ENCODE peak calls at places on chromosome 15, in five cellular contexts. P is psoas muscle, H is left ventricle myocardium inferior, E is mammary epithelial cell, T is brain microvascular endothelial cell. G is an unnamed sample.
A peak's percentile ranks its signal among the peaks of the same experiment; 100 is the strongest.

GRCh38 chr15:89912674-89913396 is at the start of gene ARPIN:
- DNase-seq in P (peak; percentile 64), H (peak; percentile 68), E (peak; percentile 30), T (peak; percentile 20), G (peak; percentile 27)

GRCh38 chr15:55775316-55775715 is 32.4 kb upstream of the PRTG start:
- DNase-seq in P (no peak), H (no peak), E (peak; percentile 67), T (no peak), G (peak; percentile 48)

GRCh38 chr15:25182098-25182478 is 227.3 kb downstream of the SNRPN start:
- DNase-seq in P (peak; percentile 1), H (peak; percentile 3), E (no peak), T (no peak), G (no peak)

GRCh38 chr15:66982250-66982649 is 83.2 kb upstream of the SMAD3 start:
- DNase-seq in P (no peak), H (no peak), E (no peak), T (no peak), G (no peak)

GRCh38 chr15:94582368-94582767 is 351.0 kb downstream of the MCTP2 start:
- DNase-seq in P (no peak), H (no peak), E (peak; percentile 6), T (no peak), G (no peak)

GRCh38 chr15:59941612-59942011 is 62.5 kb upstream of the FOXB1 start:
- DNase-seq in P (no peak), H (no peak), E (no peak), T (no peak), G (no peak)

GRCh38 chr15:80152896-80153876 is at the start of gene FAH:
- DNase-seq in P (no peak), H (no peak), E (peak; percentile 63), T (peak; percentile 23), G (peak; percentile 46)

GRCh38 chr15:82995938-82996337 is 9.9 kb downstream of the RAMAC start:
- DNase-seq in P (no peak), H (no peak), E (no peak), T (no peak), G (no peak)

GRCh38 chr15:81859737-81860516 is 185.9 kb downstream of the MEX3B start:
- DNase-seq in P (no peak), H (no peak), E (no peak), T (no peak), G (no peak)

GRCh38 chr15:68187559-68187958 is 17.6 kb downstream of the CALML4 start:
- DNase-seq in P (no peak), H (peak; percentile 50), E (peak; percentile 41), T (peak; percentile 68), G (peak; percentile 83)

GRCh38 chr15:60585743-60586708 is 107.1 kb upstream of the ICE2 start:
- DNase-seq in P (no peak), H (no peak), E (peak; percentile 49), T (peak; percentile 63), G (peak; percentile 51)

GRCh38 chr15:69723404-69724097 is 270.9 kb downstream of the RPLP1 start:
- DNase-seq in P (peak; percentile 32), H (peak; percentile 25), E (no peak), T (no peak), G (no peak)

GRCh38 chr15:76553102-76553501 is 216.5 kb downstream of the ISL2 start:
- DNase-seq in P (no peak), H (no peak), E (no peak), T (no peak), G (no peak)

GRCh38 chr15:38367476-38367875 is 86.5 kb upstream of the FAM98B start:
- DNase-seq in P (no peak), H (no peak), E (no peak), T (no peak), G (peak; percentile 13)

GRCh38 chr15:74320358-74321247 is 46.8 kb downstream of the CYP11A1 start:
- DNase-seq in P (peak; percentile 72), H (peak; percentile 61), E (peak; percentile 19), T (peak; percentile 54), G (no peak)

GRCh38 chr15:39273805-39274411 is 307.0 kb upstream of the THBS1 start:
- DNase-seq in P (no peak), H (no peak), E (no peak), T (no peak), G (peak; percentile 19)

GRCh38 chr15:64568765-64569164 is 108.4 kb downstream of the ZNF609 start:
- DNase-seq in P (no peak), H (no peak), E (no peak), T (no peak), G (no peak)

GRCh38 chr15:93861413-93861812 is 369.9 kb upstream of the MCTP2 start:
- DNase-seq in P (no peak), H (no peak), E (no peak), T (peak; percentile 18), G (peak; percentile 16)

GRCh38 chr15:63554337-63554927 is 42.8 kb upstream of the FBXL22 start:
- DNase-seq in P (no peak), H (no peak), E (no peak), T (no peak), G (no peak)

GRCh38 chr15:92020765-92021164 is 167.3 kb downstream of the SLCO3A1 start:
- DNase-seq in P (no peak), H (no peak), E (peak; percentile 46), T (no peak), G (no peak)

GRCh38 chr15:29097971-29098370 is 171.7 kb downstream of the NSMCE3 start:
- DNase-seq in P (no peak), H (no peak), E (no peak), T (no peak), G (no peak)

GRCh38 chr15:66766282-66767228 is 64.5 kb downstream of the SMAD6 start:
- DNase-seq in P (no peak), H (no peak), E (peak; percentile 56), T (peak; percentile 38), G (peak; percentile 80)

GRCh38 chr15:57922780-57923179 is 142.7 kb downstream of the ALDH1A2 start:
- DNase-seq in P (peak; percentile 37), H (peak; percentile 81), E (peak; percentile 45), T (no peak), G (no peak)

GRCh38 chr15:58165661-58166060 is 27.5 kb downstream of the AQP9 start:
- DNase-seq in P (peak; percentile 14), H (peak; percentile 52), E (no peak), T (peak; percentile 80), G (no peak)

GRCh38 chr15:65619636-65620290 is 2.0 kb upstream of the SLC24A1 start:
- DNase-seq in P (no peak), H (no peak), E (no peak), T (no peak), G (no peak)

GRCh38 chr15:78564743-78565096 is 600 bp upstream of the CHRNA5 start:
- DNase-seq in P (no peak), H (no peak), E (no peak), T (no peak), G (no peak)
- H3K4me3 ChIP-seq in P (peak overlapping the region; percentile 72), H (peak overlapping the region; percentile 73), E (no peak overlapping the region), T (no peak overlapping the region), G (no peak overlapping the region)

DNA sequence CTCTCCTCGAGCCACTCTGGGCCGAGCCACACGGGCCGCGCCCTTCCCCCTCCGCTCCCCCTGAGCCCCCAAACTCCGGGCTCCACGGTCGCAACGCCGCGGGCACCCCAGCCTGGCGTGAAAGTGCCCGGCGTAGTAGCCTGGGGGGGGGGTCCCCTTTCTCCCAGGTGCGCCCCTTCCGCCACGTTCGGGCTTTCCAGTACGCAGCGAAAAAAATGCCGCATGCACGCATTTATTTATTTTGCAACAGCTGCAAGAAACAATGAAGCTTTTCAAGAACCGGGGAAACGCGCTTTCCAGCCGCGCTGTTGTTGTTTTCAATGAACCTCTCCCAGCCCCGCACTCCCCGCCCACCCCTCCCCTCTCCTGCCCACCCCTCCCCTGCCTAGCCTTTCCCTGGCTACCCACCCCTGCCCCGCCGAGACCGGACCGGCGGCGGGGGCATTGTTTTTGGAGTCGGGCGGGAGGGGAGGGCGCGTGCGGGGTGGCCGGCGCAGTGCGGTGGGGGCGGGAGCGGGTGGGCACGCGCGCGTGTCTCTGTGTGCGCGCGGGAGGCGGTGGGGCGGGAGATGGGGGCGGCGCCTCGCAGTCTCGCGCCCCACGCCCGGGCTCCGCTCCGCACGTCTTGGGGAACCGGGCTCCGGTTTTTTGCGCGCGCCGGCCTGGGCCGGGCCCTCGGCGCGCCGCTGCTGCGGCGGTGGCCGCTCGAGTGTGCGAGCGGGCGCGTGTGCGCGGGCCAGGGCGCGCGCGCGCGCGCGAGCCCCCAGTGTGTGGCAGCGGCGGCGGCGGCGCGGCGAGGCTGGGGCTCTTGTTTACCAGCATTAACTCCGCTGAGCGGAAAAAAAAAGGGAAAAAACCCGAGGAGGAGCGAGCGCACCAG is at the start of gene IGF1R:
- DNase-seq in P (peak; percentile 88), H (peak; percentile 88), E (peak; percentile 89), T (peak; percentile 90), G (peak; percentile 98)
- TF ChIP-seq CTCF in P (no peak), H (peak; percentile 43), E (no peak), T (peak; percentile 1), G (peak; percentile 16)

GRCh38 chr15:44130778-44131177 is 64.3 kb downstream of the FRMD5 start:
- DNase-seq in P (no peak), H (no peak), E (no peak), T (no peak), G (peak; percentile 32)

GRCh38 chr15:44128443-44128842 is 66.6 kb downstream of the FRMD5 start:
- DNase-seq in P (no peak), H (no peak), E (no peak), T (no peak), G (no peak)

GRCh38 chr15:44129911-44130310 is 65.2 kb downstream of the FRMD5 start:
- DNase-seq in P (no peak), H (no peak), E (no peak), T (no peak), G (no peak)

GRCh38 chr15:44136991-44137477 is 58.0 kb downstream of the FRMD5 start:
- DNase-seq in P (no peak), H (no peak), E (no peak), T (no peak), G (no peak)

DNA sequence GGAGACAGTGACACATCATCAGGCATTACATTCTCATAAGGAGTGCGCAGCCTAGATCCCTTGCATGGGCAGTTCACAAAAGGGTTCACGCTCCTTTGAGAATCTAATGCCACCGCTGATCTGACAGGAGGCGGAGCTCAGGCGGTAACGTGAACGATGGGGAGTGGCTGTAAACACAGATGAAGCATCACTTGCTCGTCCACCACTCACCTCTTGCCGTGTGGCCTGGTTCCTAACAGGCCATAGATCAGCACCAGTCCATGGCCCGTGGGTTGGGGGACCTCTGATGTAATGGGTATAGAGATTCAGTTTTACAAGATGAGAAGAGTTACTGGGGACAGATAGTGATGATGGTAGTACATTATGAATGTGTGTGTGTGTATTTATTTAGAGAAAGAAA is 63.0 kb downstream of the FRMD5 start:
- DNase-seq in P (no peak), H (no peak), E (no peak), T (no peak), G (no peak)
- H3K4me3 ChIP-seq in P (no peak overlapping the region), H (no peak overlapping the region), E (no peak overlapping the region), T (no peak overlapping the region), G (no peak overlapping the region)

DNA sequence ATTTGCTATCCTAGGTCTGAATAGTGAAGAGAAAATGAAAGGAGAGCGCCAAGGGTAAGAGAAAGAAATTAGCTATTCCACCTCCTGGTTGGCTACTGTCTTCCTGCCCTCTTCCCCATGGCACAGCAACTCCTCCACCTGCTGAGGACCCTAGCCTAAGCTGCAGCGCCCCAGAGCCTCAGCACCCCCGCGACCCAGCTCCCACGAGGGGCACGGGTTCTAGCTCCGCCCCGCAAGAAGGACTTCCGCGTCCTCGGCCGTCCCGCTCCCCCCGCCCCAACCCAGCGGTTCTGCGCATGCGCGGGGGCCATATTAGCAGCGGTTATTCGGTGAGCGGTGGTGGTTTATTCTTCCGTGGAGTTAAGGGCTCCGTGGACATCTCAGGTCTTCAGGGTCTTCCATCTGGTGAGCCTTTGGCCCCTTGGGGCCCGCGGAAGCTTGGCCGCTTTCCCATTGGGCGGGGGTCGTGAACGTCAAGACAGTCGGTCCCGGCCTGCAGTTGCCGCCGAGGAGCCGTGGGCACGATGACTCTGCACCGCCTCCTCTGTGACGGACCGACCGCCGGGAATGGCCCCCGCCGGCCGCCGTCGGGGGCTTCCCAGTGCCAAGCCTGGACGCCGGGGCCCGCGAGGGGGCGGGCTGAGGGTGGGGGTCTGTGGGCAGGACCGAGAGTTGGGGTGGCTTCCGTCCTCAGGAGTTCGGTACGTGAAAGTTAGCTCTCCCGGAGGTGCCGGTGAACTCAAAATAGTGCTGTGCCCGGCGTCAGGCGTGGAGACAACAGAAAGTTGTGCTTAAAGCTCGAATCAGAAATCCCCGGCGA is at the start of gene PSMA4:
- DNase-seq in P (peak; percentile 95), H (peak; percentile 92), E (peak; percentile 78), T (peak; percentile 77), G (peak; percentile 74)
- TF ChIP-seq CTCF in P (peak; percentile 41), H (peak; percentile 59), E (no peak), T (peak; percentile 5), G (no peak)